ENCODE peak calls at places on chromosome 13, in five cellular contexts. One of them, this sample, is unnamed.
A peak's percentile ranks its signal among the peaks of the same experiment; 100 is the strongest.

GRCh38 chr13:24618219-24618955 is 61.8 kb upstream of the ATP12A start:
- DNase-seq in non-pigmented ciliary epithelial cell: no peak
- DNase-seq in GM04504: no peak
- DNase-seq in T-helper 2 cell treated with Interferon-gamma antibody and Interleukin-4, amounts not matched to agents 5 μg/mL and 100 μg/mL, for 36 hours: peak; percentile 73
- DNase-seq in H54: no peak
- DNase-seq in this sample: no peak

GRCh38 chr13:110304256-110304655 is 2.7 kb downstream of the COL4A1 start:
- DNase-seq in non-pigmented ciliary epithelial cell: no peak
- DNase-seq in GM04504: no peak
- DNase-seq in T-helper 2 cell treated with Interferon-gamma antibody and Interleukin-4, amounts not matched to agents 5 μg/mL and 100 μg/mL, for 36 hours: no peak
- DNase-seq in H54: no peak
- DNase-seq in this sample: peak; percentile 44

GRCh38 chr13:45700971-45701900 is 884 bp upstream of the CBY2 start:
- DNase-seq in non-pigmented ciliary epithelial cell: no peak
- DNase-seq in GM04504: no peak
- DNase-seq in T-helper 2 cell treated with Interferon-gamma antibody and Interleukin-4, amounts not matched to agents 5 μg/mL and 100 μg/mL, for 36 hours: peak; percentile 50
- DNase-seq in H54: no peak
- DNase-seq in this sample: no peak

GRCh38 chr13:84455143-84455905 is 573.0 kb upstream of the SLITRK1 start:
- DNase-seq in non-pigmented ciliary epithelial cell: no peak
- DNase-seq in GM04504: no peak
- DNase-seq in T-helper 2 cell treated with Interferon-gamma antibody and Interleukin-4, amounts not matched to agents 5 μg/mL and 100 μg/mL, for 36 hours: no peak
- DNase-seq in H54: no peak
- DNase-seq in this sample: no peak

GRCh38 chr13:26037302-26037701 is 14.5 kb downstream of the SHISA2 start:
- DNase-seq in non-pigmented ciliary epithelial cell: no peak
- DNase-seq in GM04504: no peak
- DNase-seq in T-helper 2 cell treated with Interferon-gamma antibody and Interleukin-4, amounts not matched to agents 5 μg/mL and 100 μg/mL, for 36 hours: no peak
- DNase-seq in H54: no peak
- DNase-seq in this sample: no peak

GRCh38 chr13:50697746-50698526 is 145.6 kb downstream of the DLEU7 start:
- DNase-seq in non-pigmented ciliary epithelial cell: no peak
- DNase-seq in GM04504: no peak
- DNase-seq in T-helper 2 cell treated with Interferon-gamma antibody and Interleukin-4, amounts not matched to agents 5 μg/mL and 100 μg/mL, for 36 hours: no peak
- DNase-seq in H54: no peak
- DNase-seq in this sample: no peak

GRCh38 chr13:112893570-112894422 is 75.2 kb upstream of the MCF2L start:
- DNase-seq in non-pigmented ciliary epithelial cell: no peak
- DNase-seq in GM04504: no peak
- DNase-seq in T-helper 2 cell treated with Interferon-gamma antibody and Interleukin-4, amounts not matched to agents 5 μg/mL and 100 μg/mL, for 36 hours: no peak
- DNase-seq in H54: peak; percentile 75
- DNase-seq in this sample: peak; percentile 7

GRCh38 chr13:102817907-102818306 is 19.0 kb downstream of the BIVM start:
- DNase-seq in non-pigmented ciliary epithelial cell: no peak
- DNase-seq in GM04504: no peak
- DNase-seq in T-helper 2 cell treated with Interferon-gamma antibody and Interleukin-4, amounts not matched to agents 5 μg/mL and 100 μg/mL, for 36 hours: no peak
- DNase-seq in H54: no peak
- DNase-seq in this sample: peak; percentile 21

GRCh38 chr13:75813323-75813722 is 177.2 kb downstream of the LMO7 start:
- DNase-seq in non-pigmented ciliary epithelial cell: no peak
- DNase-seq in GM04504: no peak
- DNase-seq in T-helper 2 cell treated with Interferon-gamma antibody and Interleukin-4, amounts not matched to agents 5 μg/mL and 100 μg/mL, for 36 hours: no peak
- DNase-seq in H54: no peak
- DNase-seq in this sample: no peak

GRCh38 chr13:104253063-104253680 is 1187.0 kb upstream of the SLC10A2 start:
- DNase-seq in non-pigmented ciliary epithelial cell: no peak
- DNase-seq in GM04504: no peak
- DNase-seq in T-helper 2 cell treated with Interferon-gamma antibody and Interleukin-4, amounts not matched to agents 5 μg/mL and 100 μg/mL, for 36 hours: no peak
- DNase-seq in H54: no peak
- DNase-seq in this sample: peak; percentile 25

GRCh38 chr13:94480672-94481145 is 1.2 kb upstream of the DCT start:
- DNase-seq in non-pigmented ciliary epithelial cell: no peak
- DNase-seq in GM04504: peak; percentile 17
- DNase-seq in T-helper 2 cell treated with Interferon-gamma antibody and Interleukin-4, amounts not matched to agents 5 μg/mL and 100 μg/mL, for 36 hours: no peak
- DNase-seq in H54: no peak
- DNase-seq in this sample: no peak

GRCh38 chr13:32587774-32588165 is 1.5 kb downstream of the PDS5B start:
- DNase-seq in non-pigmented ciliary epithelial cell: no peak
- DNase-seq in GM04504: no peak
- DNase-seq in T-helper 2 cell treated with Interferon-gamma antibody and Interleukin-4, amounts not matched to agents 5 μg/mL and 100 μg/mL, for 36 hours: no peak
- DNase-seq in H54: no peak
- DNase-seq in this sample: peak; percentile 46

GRCh38 chr13:111228262-111229144 is 91.9 kb upstream of the TEX29 start:
- DNase-seq in non-pigmented ciliary epithelial cell: peak; percentile 83
- DNase-seq in GM04504: no peak
- DNase-seq in T-helper 2 cell treated with Interferon-gamma antibody and Interleukin-4, amounts not matched to agents 5 μg/mL and 100 μg/mL, for 36 hours: no peak
- DNase-seq in H54: no peak
- DNase-seq in this sample: peak; percentile 20

GRCh38 chr13:79779761-79780160 is 298.8 kb downstream of the NDFIP2 start:
- DNase-seq in non-pigmented ciliary epithelial cell: no peak
- DNase-seq in GM04504: peak; percentile 54
- DNase-seq in T-helper 2 cell treated with Interferon-gamma antibody and Interleukin-4, amounts not matched to agents 5 μg/mL and 100 μg/mL, for 36 hours: no peak
- DNase-seq in H54: no peak
- DNase-seq in this sample: peak; percentile 48

GRCh38 chr13:45055198-45055901 is 65.0 kb upstream of the GTF2F2 start:
- DNase-seq in non-pigmented ciliary epithelial cell: peak; percentile 81
- DNase-seq in GM04504: peak; percentile 86
- DNase-seq in T-helper 2 cell treated with Interferon-gamma antibody and Interleukin-4, amounts not matched to agents 5 μg/mL and 100 μg/mL, for 36 hours: peak; percentile 78
- DNase-seq in H54: peak; percentile 49
- DNase-seq in this sample: peak; percentile 92

GRCh38 chr13:97568850-97569249 is 134.9 kb downstream of the RAP2A start:
- DNase-seq in non-pigmented ciliary epithelial cell: no peak
- DNase-seq in GM04504: no peak
- DNase-seq in T-helper 2 cell treated with Interferon-gamma antibody and Interleukin-4, amounts not matched to agents 5 μg/mL and 100 μg/mL, for 36 hours: no peak
- DNase-seq in H54: no peak
- DNase-seq in this sample: peak; percentile 11

GRCh38 chr13:84086847-84087162 is 204.5 kb upstream of the SLITRK1 start:
- DNase-seq in non-pigmented ciliary epithelial cell: no peak
- DNase-seq in GM04504: no peak
- DNase-seq in T-helper 2 cell treated with Interferon-gamma antibody and Interleukin-4, amounts not matched to agents 5 μg/mL and 100 μg/mL, for 36 hours: no peak
- DNase-seq in H54: no peak
- DNase-seq in this sample: no peak

GRCh38 chr13:113551081-113552000 is 33.2 kb upstream of the TFDP1 start:
- DNase-seq in non-pigmented ciliary epithelial cell: no peak
- DNase-seq in GM04504: no peak
- DNase-seq in T-helper 2 cell treated with Interferon-gamma antibody and Interleukin-4, amounts not matched to agents 5 μg/mL and 100 μg/mL, for 36 hours: no peak
- DNase-seq in H54: no peak
- DNase-seq in this sample: no peak

GRCh38 chr13:90686438-90686837 is 661.0 kb upstream of the MIR17HG start:
- DNase-seq in non-pigmented ciliary epithelial cell: peak; percentile 83
- DNase-seq in GM04504: peak; percentile 62
- DNase-seq in T-helper 2 cell treated with Interferon-gamma antibody and Interleukin-4, amounts not matched to agents 5 μg/mL and 100 μg/mL, for 36 hours: no peak
- DNase-seq in H54: no peak
- DNase-seq in this sample: peak; percentile 17

GRCh38 chr13:54162069-54162468 is 1133.5 kb downstream of the OLFM4 start:
- DNase-seq in non-pigmented ciliary epithelial cell: no peak
- DNase-seq in GM04504: no peak
- DNase-seq in T-helper 2 cell treated with Interferon-gamma antibody and Interleukin-4, amounts not matched to agents 5 μg/mL and 100 μg/mL, for 36 hours: no peak
- DNase-seq in H54: no peak
- DNase-seq in this sample: no peak

GRCh38 chr13:48043789-48044503 is 6.4 kb downstream of the NUDT15 start:
- DNase-seq in non-pigmented ciliary epithelial cell: no peak
- DNase-seq in GM04504: peak; percentile 27
- DNase-seq in T-helper 2 cell treated with Interferon-gamma antibody and Interleukin-4, amounts not matched to agents 5 μg/mL and 100 μg/mL, for 36 hours: no peak
- DNase-seq in H54: no peak
- DNase-seq in this sample: peak; percentile 41

This sample was measured in M059J.